ENCODE peak calls at places on chromosomes 2 and 18, in ten cellular contexts. R, S, L, A, U, Y, B, I, Z and T are unnamed samples.

GRCh38 chr2:146940016-146940685 is 904.7 kb upstream of the ACVR2A start:
- DNase-seq in R (no peak), Z (peak; percentile 76), B (no peak), A (peak; percentile 28), S (no peak), Y (no peak), L (no peak), I (no peak), U (no peak), T (no peak)

GRCh38 chr2:120760446-120761135 is 24.9 kb downstream of the GLI2 start:
- DNase-seq in I (no peak), R (no peak), L (peak; percentile 67), Z (peak; percentile 58), A (peak; percentile 46), S (peak; percentile 42), U (no peak), B (no peak), Y (peak; percentile 79), T (peak; percentile 53)

GRCh38 chr2:163157891-163158511 is 319.4 kb upstream of the KCNH7 start:
- DNase-seq in L (no peak), A (peak; percentile 86), B (no peak), Y (no peak), R (no peak), Z (peak; percentile 78), I (no peak), U (peak; percentile 80), S (no peak), T (no peak)

GRCh38 chr2:25411753-25412152 is 70.0 kb upstream of the DNMT3A start:
- DNase-seq in R (no peak), L (no peak), I (no peak), A (no peak), B (no peak), Z (no peak), S (no peak), Y (no peak), U (no peak), T (no peak)

GRCh38 chr2:229486673-229487072 is 215.6 kb upstream of the PID1 start:
- DNase-seq in L (no peak), Y (no peak), A (no peak), B (no peak), R (peak; percentile 32), Z (no peak), S (no peak), I (no peak), U (no peak), T (no peak)

GRCh38 chr18:32460046-32460785 is 10.5 kb downstream of the GAREM1 start:
- DNase-seq in Y (no peak), B (no peak), R (no peak), I (no peak), A (no peak), Z (no peak), S (no peak), U (no peak), L (no peak), T (no peak)

GRCh38 chr2:178860551-178860950 is 53.3 kb upstream of the TTN start:
- DNase-seq in I (no peak), B (no peak), L (peak; percentile 25), Z (peak; percentile 61), Y (no peak), U (peak; percentile 34), A (peak; percentile 68), R (no peak), S (peak; percentile 84), T (no peak)

GRCh38 chr2:73892631-73893329 is at the start of gene ACTG2:
- DNase-seq in R (no peak), U (no peak), A (peak; percentile 60), Y (peak; percentile 94), Z (no peak), I (no peak), B (no peak), L (no peak), S (no peak), T (no peak)

GRCh38 chr2:119338282-119338681 is 28.4 kb downstream of the C2orf76 start:
- DNase-seq in Z (no peak), R (no peak), B (no peak), S (no peak), L (no peak), U (no peak), Y (no peak), A (no peak), I (no peak), T (no peak)

GRCh38 chr2:227407601-227408089 is 19.9 kb upstream of the SCYGR1 start:
- DNase-seq in B (no peak), A (peak; percentile 39), Y (peak; percentile 81), S (peak; percentile 56), L (peak; percentile 40), I (peak; percentile 41), U (peak; percentile 79), R (peak; percentile 44), Z (no peak), T (no peak)

GRCh38 chr2:128291161-128291843 is 27.4 kb downstream of the HS6ST1 start:
- DNase-seq in Y (no peak), A (no peak), S (no peak), R (no peak), I (peak; percentile 44), B (no peak), Z (no peak), U (no peak), L (no peak), T (peak; percentile 74)

DNA sequence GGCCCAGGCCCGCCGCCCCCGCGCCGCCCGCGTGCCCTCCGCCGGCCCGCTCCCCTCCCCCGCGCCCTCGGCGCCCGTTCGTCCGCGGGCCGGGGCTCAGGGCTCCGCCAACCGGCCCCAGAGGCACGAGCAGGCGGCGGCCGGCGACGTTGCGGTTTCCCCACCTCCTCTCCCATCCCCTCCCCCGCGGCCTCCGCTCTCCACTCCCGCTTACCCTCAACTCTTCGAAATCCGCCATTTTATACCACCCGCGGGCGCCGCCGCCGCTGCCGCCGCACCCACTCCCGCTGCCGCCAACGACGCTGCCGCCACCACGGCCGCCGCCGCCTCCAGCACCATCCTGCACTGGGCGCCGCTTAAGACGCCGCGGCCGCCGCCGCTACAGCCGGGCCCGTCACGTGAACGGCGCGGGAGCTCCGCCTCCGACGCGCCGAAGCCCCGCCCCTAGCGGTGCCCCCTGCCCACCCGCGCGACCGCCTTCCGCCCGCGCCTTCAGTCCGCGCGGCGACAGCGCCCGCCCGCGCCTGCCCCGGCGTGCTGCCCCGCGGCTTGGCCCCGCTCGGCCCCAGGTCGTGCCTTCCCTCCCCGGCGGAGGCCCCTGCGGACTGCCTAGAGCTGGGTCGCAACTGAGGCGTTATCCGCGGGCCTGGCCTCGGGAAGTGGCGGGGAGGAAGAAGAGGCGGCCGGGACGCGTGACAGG is at the start of the genes KATNAL2 and PIAS2:
- DNase-seq in R (peak; percentile 94), S (peak; percentile 80), A (peak; percentile 56), B (peak; percentile 91), Y (peak; percentile 87), U (peak; percentile 77), I (peak; percentile 68), Z (peak; percentile 55), L (peak; percentile 63), T (peak; percentile 86)
- TF ChIP-seq CTCF in R (no peak), S (no peak), A (no peak), B (no peak), Y (no peak), U (no peak), I (no peak), Z (no peak), L (no peak), T (peak; percentile 7)

GRCh38 chr2:199484927-199485326 is 27.2 kb upstream of the SATB2 start:
- DNase-seq in Z (no peak), Y (no peak), S (no peak), U (peak; percentile 7), I (peak; percentile 10), A (peak; percentile 13), B (no peak), R (no peak), L (no peak), T (no peak)
- TF ChIP-seq CTCF in Z (peak; percentile 29), Y (no peak), S (no peak), U (peak; percentile 29), I (peak; percentile 28), A (peak; percentile 35), B (peak; percentile 50), R (peak; percentile 29), L (no peak), T (peak; percentile 15)

GRCh38 chr2:195672674-195673073 is 15.6 kb downstream of the SLC39A10 start:
- DNase-seq in S (no peak), U (peak; percentile 40), Y (no peak), I (no peak), L (no peak), A (no peak), B (no peak), R (no peak), Z (no peak), T (no peak)
- TF ChIP-seq CTCF in S (no peak), U (peak; percentile 42), Y (no peak), I (no peak), L (no peak), A (no peak), B (no peak), R (peak; percentile 23), Z (peak; percentile 15), T (peak; percentile 32)

GRCh38 chr18:46468431-46469180 is 188.4 kb downstream of the LOXHD1 start:
- DNase-seq in L (no peak), Z (no peak), B (no peak), A (no peak), U (peak; percentile 13), R (no peak), I (no peak), Y (no peak), S (no peak), T (no peak)

GRCh38 chr18:46461993-46462392 is 195.0 kb downstream of the LOXHD1 start:
- DNase-seq in A (no peak), Z (no peak), I (no peak), R (no peak), Y (no peak), U (no peak), B (no peak), S (no peak), L (no peak), T (no peak)

GRCh38 chr18:46462523-46462922 is 194.5 kb downstream of the LOXHD1 start:
- DNase-seq in B (no peak), R (peak; percentile 28), A (no peak), L (no peak), Z (no peak), U (no peak), I (no peak), S (no peak), Y (no peak), T (no peak)

GRCh38 chr18:46466236-46467160 is 190.5 kb downstream of the LOXHD1 start:
- DNase-seq in R (peak; percentile 81), I (no peak), U (no peak), A (no peak), L (no peak), Y (no peak), Z (no peak), S (no peak), B (no peak), T (no peak)

DNA sequence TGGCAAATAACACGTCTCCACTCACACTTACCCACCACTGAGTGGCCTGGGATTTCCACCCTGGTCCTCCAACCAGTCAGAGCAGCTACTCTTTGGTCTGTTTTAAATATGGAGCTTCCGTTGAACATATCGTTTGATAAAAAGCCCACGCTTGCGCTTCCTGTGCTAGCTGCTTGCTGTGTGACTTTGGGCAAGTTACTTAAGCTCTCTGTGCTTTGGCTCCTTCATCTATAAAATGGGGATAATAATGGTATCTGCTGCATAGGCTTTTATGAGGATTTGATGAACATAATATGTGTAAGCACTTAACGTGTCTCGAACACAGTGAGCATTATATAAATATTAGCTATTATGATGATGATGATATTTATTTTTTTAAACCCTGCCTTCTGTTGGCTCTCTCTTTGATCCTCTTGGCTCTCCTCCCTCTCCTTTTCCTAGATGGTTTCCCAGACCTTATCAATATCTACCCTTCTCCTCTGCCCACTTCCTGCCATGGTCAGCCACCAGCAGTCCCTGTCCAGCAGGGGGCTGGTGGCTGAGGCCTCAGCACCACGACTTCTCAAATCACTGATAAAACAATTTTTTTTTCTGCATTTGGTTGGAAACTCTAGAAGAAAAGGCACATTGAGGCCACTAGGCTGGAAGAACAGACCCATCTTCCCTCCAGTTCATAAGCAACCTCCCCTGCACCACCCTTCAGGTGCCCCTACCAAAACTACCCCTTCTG is 191.9 kb downstream of the LOXHD1 start:
- DNase-seq in S (no peak), Z (no peak), B (no peak), L (no peak), U (no peak), R (no peak), I (no peak), A (no peak), Y (no peak), T (no peak)
- TF ChIP-seq CTCF in S (no peak), Z (peak; percentile 32), B (no peak), L (no peak), U (peak; percentile 15), R (peak; percentile 42), I (peak; percentile 50), A (peak; percentile 39), Y (no peak), T (peak; percentile 63)